ENCODE peak calls at places on chromosomes 11 and 22, in four cellular contexts. P is stomach, J is pancreas, B is hepatocyte. Z is an unnamed sample.

GRCh38 chr22:49333206-49333605 is 494.5 kb downstream of the BRD1 start:
- DNase-seq in P (peak; percentile 18), J (peak; percentile 30), B (no peak), Z (no peak)

GRCh38 chr22:27620367-27621154 is 181.0 kb downstream of the MN1 start:
- DNase-seq in P (no peak), J (no peak), B (no peak), Z (peak; percentile 41)

GRCh38 chr11:6196396-6196795 is 2.6 kb upstream of the OR52W1 start:
- DNase-seq in P (no peak), J (no peak), B (no peak), Z (no peak)

GRCh38 chr11:83159901-83160865 is 3.3 kb downstream of the PCF11 start:
- DNase-seq in P (peak; percentile 53), J (no peak), B (peak; percentile 44), Z (peak; percentile 90)

GRCh38 chr11:112460141-112460540 is 199.5 kb upstream of the PLET1 start:
- DNase-seq in P (no peak), J (no peak), B (no peak), Z (no peak)

GRCh38 chr11:48036011-48036410 is 55.7 kb downstream of the PTPRJ start:
- DNase-seq in P (no peak), J (no peak), B (no peak), Z (no peak)

GRCh38 chr11:57896641-57897145 is 127.0 kb upstream of the OR9Q1 start:
- DNase-seq in P (no peak), J (no peak), B (no peak), Z (no peak)

GRCh38 chr11:8249482-8249881 is 14.2 kb downstream of the LMO1 start:
- DNase-seq in P (no peak), J (no peak), B (no peak), Z (no peak)

GRCh38 chr11:14380125-14380936 is 21.3 kb upstream of the RRAS2 start:
- DNase-seq in P (no peak), J (no peak), B (no peak), Z (no peak)

GRCh38 chr11:12150831-12151382 is 40.5 kb downstream of the MICAL2 start:
- DNase-seq in P (no peak), J (no peak), B (peak; percentile 53), Z (peak; percentile 39)

GRCh38 chr11:60887531-60887930 is 18.9 kb downstream of the PRPF19 start:
- DNase-seq in P (peak; percentile 61), J (no peak), B (peak; percentile 64), Z (peak; percentile 45)

GRCh38 chr11:65588199-65589054 is 7.2 kb downstream of the KCNK7 start:
- DNase-seq in P (peak; percentile 80), J (peak; percentile 74), B (peak; percentile 73), Z (peak; percentile 41)

GRCh38 chr11:119421941-119422504 is 949 bp downstream of the THY1 start:
- DNase-seq in P (no peak), J (no peak), B (peak; percentile 32), Z (no peak)

GRCh38 chr11:65546217-65546958 is 11.8 kb downstream of the LTBP3 start:
- DNase-seq in P (peak; percentile 98), J (peak; percentile 99), B (peak; percentile 95), Z (peak; percentile 62)

GRCh38 chr11:45603930-45604682 is 61.3 kb downstream of the CHST1 start:
- DNase-seq in P (no peak), J (no peak), B (no peak), Z (no peak)

DNA sequence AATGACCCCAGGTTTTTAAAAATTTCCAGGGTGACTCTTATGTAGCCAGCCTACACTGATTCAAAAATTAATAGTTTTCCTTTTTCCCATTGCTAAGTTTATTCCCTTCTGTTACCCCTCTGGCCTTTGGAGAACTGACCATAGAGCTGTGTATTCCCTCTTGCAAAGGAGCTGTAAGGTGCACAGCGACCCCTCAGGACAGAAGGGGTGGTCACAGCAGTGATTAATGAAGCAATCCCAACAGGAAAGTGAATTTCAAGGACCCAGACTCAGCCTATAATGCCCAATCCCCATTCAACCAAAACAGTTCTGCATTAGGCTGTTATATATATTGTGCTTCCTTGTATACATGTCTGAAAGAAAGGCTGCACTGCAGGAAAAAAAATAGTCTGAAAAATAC is 147.1 kb downstream of the WT1 start:
- DNase-seq in P (no peak), J (no peak), B (no peak), Z (no peak)
- TF ChIP-seq CTCF in P (no peak), J (no peak), B (no peak), Z (no peak)

DNA sequence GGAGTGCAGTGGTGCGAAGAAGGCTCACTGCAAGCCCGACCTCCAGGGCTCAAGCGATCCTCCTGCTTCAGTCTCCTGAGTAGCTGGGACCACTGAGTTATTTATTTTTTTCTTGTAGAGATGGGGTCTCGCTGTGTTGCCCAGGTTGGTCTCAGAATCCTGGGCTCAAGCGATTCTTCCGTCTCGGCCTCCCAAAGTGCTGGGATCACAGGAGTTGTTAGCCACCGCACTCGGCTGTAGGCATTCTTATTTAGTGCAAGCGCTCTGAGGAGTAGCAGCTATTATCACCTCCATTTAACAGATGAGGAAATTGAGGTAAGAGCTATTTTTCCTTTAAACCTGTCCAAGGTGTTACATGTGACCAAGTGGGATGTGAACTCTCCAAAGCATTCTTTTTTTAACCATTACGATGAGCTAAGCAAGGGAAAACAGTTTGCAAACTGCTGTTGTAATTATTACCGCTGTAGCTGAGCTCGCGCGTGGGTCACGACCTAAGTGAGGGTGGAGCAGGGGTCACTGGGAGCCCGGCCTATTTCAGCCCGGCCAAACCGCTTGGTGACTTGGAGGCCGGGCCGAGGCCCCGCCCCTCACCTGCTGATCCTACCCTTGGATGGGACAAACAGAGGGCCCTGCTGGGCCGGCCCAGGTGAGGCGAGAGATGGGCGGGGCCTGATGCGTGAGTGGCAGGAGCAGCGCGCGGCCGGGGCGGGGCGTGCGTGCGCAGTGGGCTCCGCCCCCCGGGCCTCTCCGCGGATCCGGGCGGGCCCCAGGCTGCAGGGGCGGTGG is 449 bp upstream of the KREMEN1 start:
- DNase-seq in P (peak; percentile 98), J (peak; percentile 97), B (peak; percentile 97), Z (peak; percentile 81)
- H3K4me3 ChIP-seq in P (peak overlapping the region; percentile 67), J (peak overlapping the region; percentile 57), B (no peak overlapping the region), Z (peak overlapping the region; percentile 80)

GRCh38 chr11:986270-986951 is 50.1 kb downstream of the MUC6 start:
- DNase-seq in P (peak; percentile 83), J (no peak), B (peak; percentile 32), Z (peak; percentile 45)

GRCh38 chr11:985435-985834 is 51.1 kb downstream of the MUC6 start:
- DNase-seq in P (no peak), J (no peak), B (peak; percentile 35), Z (no peak)

GRCh38 chr11:985848-986247 is 50.7 kb downstream of the MUC6 start:
- DNase-seq in P (no peak), J (no peak), B (no peak), Z (no peak)

GRCh38 chr11:987671-988070 is 48.8 kb downstream of the MUC6 start:
- DNase-seq in P (no peak), J (no peak), B (no peak), Z (no peak)

GRCh38 chr11:986952-987305 is 49.6 kb downstream of the MUC6 start:
- DNase-seq in P (no peak), J (no peak), B (no peak), Z (no peak)
- H3K36me3 ChIP-seq in P (peaks cover 100% of the 10 kb centered on the region), J (peaks cover 20% of the 10 kb centered on the region), B (no peaks in the 10 kb centered on the region), Z (peaks cover 38% of the 10 kb centered on the region)

DNA sequence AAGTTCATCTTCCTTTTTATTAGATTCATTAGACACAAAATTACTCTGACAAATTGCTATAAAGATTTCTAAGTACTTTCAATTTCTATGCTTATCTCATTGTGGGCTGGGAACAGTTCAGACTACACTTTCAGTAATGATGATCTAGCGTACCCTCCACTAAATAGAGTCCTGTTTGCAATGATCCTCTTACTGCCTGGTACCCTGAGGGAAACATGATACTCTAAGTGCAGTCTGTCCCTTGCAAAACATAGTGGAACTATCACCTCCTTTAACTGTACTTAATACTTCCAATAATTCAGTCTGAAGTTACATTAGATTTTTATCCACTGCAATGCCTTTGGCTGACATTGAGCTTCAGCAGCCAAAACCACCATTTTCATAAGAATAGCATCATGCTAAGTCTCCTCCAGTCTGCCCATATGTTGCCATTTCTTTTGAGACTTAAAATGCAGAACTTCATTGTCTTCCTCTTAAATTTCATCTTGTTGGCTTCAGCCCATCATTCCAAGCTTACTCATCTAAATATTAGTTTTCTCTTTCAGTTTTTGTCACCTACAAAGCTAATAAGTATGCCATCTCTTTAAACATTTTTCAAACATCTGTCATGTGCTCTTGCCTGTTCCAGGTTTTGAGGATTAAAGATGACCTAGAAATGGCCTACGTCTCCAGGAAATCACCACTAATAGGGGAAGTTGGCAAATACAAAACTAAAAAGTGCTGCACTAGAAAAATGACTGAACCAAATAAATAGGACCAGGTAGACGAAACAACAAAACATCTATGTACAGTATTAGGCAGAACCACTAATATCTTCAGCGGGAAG is 55.5 kb downstream of the PAK1 start:
- DNase-seq in P (no peak), J (no peak), B (no peak), Z (no peak)
- TF ChIP-seq CTCF in P (no peak), J (no peak), B (no peak), Z (no peak)

GRCh38 chr11:86940122-86940777 is 14.9 kb downstream of the FZD4 start:
- DNase-seq in P (peak; percentile 57), J (no peak), B (peak; percentile 67), Z (peak; percentile 35)
- H3K4me3 ChIP-seq in P (peak overlapping the region; percentile 12), J (peak overlapping the region; percentile 6), B (no peak overlapping the region), Z (no peak overlapping the region)

DNA sequence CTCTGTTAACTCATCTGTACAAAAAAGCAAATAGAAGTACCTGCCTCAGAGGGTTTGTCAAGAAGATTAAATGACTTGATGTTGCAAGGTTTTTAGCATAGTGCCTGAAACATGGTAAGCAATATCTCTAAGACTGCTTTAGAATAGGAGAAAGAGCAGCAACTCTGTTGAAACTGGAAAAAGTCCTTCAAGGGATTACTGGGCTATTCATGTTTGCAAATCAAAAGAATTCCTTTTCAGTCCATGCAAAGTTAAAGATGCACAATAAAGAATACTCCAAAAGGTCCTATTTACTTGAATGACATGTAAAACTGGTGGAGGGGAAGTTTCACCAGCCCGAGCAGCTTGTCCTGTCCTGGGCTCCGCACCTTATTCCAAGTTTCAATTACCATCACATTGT is 70.6 kb downstream of the C2CD3 start:
- DNase-seq in P (no peak), J (no peak), B (no peak), Z (no peak)
- H3K36me3 ChIP-seq in P (peaks cover 93% of the 10 kb centered on the region), J (peaks cover 7% of the 10 kb centered on the region), B (no peaks in the 10 kb centered on the region), Z (peaks cover 7% of the 10 kb centered on the region)

GRCh38 chr11:2376751-2377451 is at the start of gene CD81:
- DNase-seq in P (peak; percentile 53), J (peak; percentile 90), B (peak; percentile 82), Z (no peak)

GRCh38 chr11:2375964-2376551 is 1.1 kb upstream of the CD81 start:
- DNase-seq in P (no peak), J (no peak), B (no peak), Z (no peak)

GRCh38 chr11:2377511-2378443 is 667 bp downstream of the CD81 start:
- DNase-seq in P (peak; percentile 69), J (peak; percentile 80), B (peak; percentile 89), Z (no peak)

GRCh38 chr11:2374456-2375201 is 2.5 kb upstream of the CD81 start:
- DNase-seq in P (no peak), J (no peak), B (no peak), Z (no peak)

DNA sequence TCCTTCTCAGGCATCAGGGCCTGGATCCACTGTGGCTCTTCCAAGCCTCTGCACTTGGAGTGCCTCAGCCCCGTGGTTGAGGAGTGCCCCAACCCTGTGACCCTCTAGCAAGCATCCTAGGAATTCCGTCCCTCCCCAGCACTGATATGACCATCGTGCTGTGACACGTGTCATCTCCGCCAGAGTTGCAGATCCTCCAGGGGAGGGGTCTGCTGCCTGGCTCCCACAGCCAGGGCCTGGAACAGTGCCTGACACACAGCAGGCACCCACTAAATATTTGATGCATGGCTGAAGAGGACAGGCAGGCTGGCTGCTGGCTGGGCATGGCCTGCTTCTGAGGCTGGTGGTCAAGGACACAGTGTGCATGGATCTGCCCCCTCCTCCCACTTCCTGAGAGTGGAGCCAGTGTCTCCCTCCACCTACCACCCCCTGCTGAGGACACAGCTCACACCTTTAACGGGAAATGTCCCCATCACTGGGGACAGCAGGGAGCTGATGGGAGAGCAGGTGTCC is 1.7 kb upstream of the CD81 start:
- DNase-seq in P (no peak), J (peak; percentile 61), B (no peak), Z (no peak)
- TF ChIP-seq CTCF in P (no peak), J (no peak), B (no peak), Z (no peak)